ENCODE peak calls at places on chromosomes 11 and 22, in four cellular contexts. M is astrocyte of the spinal cord, P is GM13977, K is fibroblast of mammary gland. G is an unnamed sample.

GRCh38 chr22:39453765-39454378 is 2.9 kb upstream of the MGAT3 start:
- DNase-seq in K (no peak), P (no peak), M (no peak), G (no peak)

GRCh38 chr11:61275191-61275590 is 19.9 kb downstream of the VWCE start:
- DNase-seq in K (no peak), M (no peak), P (no peak), G (no peak)

GRCh38 chr22:45932066-45932465 is 44.9 kb downstream of the WNT7B start:
- DNase-seq in K (peak), P (no peak), M (peak), G (no peak)

GRCh38 chr22:47837703-47838102 is 1075.3 kb downstream of the TBC1D22A start:
- DNase-seq in P (no peak), M (no peak), K (peak), G (no peak)

GRCh38 chr22:50530857-50531545 is 1.2 kb upstream of the TYMP start:
- DNase-seq in M (peak), K (peak), P (peak), G (peak)

GRCh38 chr11:129061466-129062194 is 119.0 kb upstream of the TP53AIP1 start:
- DNase-seq in P (no peak), M (peak), K (peak), G (no peak)

GRCh38 chr11:66509131-66509561 is 1.3 kb upstream of the BBS1 start:
- DNase-seq in K (peak), P (no peak), M (no peak), G (no peak)

GRCh38 chr11:75288846-75289760 is 48.5 kb downstream of the TPBGL start:
- DNase-seq in M (no peak), P (no peak), K (peak), G (no peak)

GRCh38 chr11:101848262-101848661 is 66.5 kb upstream of the CEP126 start:
- DNase-seq in K (peak), M (peak), P (no peak), G (no peak)

GRCh38 chr11:66081505-66081904 is 11.4 kb downstream of the PACS1 start:
- DNase-seq in P (peak), M (no peak), K (no peak), G (peak)

GRCh38 chr11:38356255-38356654 is 1758.2 kb upstream of the RAG2 start:
- DNase-seq in K (no peak), P (no peak), M (peak), G (no peak)

GRCh38 chr11:113477321-113477720 is 2.1 kb upstream of the DRD2 start:
- DNase-seq in P (no peak), K (no peak), M (no peak), G (no peak)

GRCh38 chr11:107998761-107999160 is 9.9 kb upstream of the CUL5 start:
- DNase-seq in P (no peak), M (no peak), K (no peak), G (no peak)

GRCh38 chr11:83508804-83509203 is 222.6 kb upstream of the CCDC90B start:
- DNase-seq in M (no peak), P (no peak), K (no peak), G (no peak)

GRCh38 chr11:45580399-45580798 is 85.0 kb downstream of the CHST1 start:
- DNase-seq in K (peak), M (peak), P (no peak), G (no peak)

GRCh38 chr11:9473408-9473807 is 12.6 kb downstream of the ZNF143 start:
- DNase-seq in P (no peak), K (no peak), M (no peak), G (no peak)

GRCh38 chr11:73288873-73289707 is 17.0 kb downstream of the P2RY6 start:
- DNase-seq in K (peak), M (peak), P (peak), G (peak)

GRCh38 chr11:77454867-77455655 is 18.8 kb downstream of the PAK1 start:
- DNase-seq in P (no peak), M (no peak), K (no peak), G (no peak)

GRCh38 chr11:121625784-121626506 is 173.2 kb upstream of the SORL1-AS1 start:
- DNase-seq in K (peak), P (no peak), M (peak), G (no peak)

GRCh38 chr11:34464591-34465036 is 25.9 kb downstream of the CAT start:
- DNase-seq in M (no peak), K (no peak), P (no peak), G (no peak)

GRCh38 chr22:48394787-48395620 is 1432.7 kb downstream of the BRD1 start:
- DNase-seq in K (no peak), P (no peak), M (no peak), G (no peak)

GRCh38 chr11:8501838-8502237 is 92.2 kb downstream of the STK33 start:
- DNase-seq in M (peak), P (no peak), K (peak), G (no peak)

GRCh38 chr22:42114721-42115120 is 15.9 kb downstream of the CYP2D6 start:
- DNase-seq in K (peak), M (no peak), P (no peak), G (no peak)
- TF ChIP-seq CTCF in K (peak), M (peak), P (no peak), G (no peak)

DNA sequence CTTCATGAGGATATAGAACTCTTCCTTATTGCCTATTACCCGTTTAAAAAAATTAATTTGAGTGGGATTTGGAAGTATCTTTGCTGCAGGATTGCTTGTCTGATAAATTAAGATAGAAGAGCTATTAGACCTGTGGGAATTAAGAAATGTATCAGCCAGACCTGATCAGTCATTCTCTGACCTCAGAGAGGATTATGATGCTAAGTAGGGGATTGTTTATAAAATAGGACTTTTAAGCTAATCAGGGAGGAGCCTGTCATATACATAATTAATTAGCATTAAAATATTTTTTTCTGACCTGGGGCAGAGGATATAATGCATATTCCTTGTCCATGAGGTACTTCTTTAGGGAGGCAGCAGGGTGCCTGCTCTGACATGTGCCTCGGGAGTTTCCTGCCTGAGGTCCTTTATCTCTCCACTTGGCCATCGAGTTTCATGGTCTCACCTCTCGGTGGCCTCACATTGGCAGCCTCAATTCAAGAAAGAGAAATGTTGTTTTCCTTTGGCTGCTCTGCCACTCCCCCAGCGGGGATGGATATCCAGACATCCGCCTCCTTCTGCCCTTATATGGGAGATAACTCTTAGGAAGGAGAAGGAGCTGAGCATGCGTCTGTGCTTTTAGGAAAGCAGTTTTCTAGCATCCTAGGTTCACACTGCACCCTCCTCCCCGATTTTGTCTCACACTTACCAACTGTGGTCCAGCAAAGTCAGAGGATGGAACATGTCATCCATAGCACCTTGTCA is 41.1 kb downstream of the DIXDC1 start:
- DNase-seq in M (peak), P (no peak), K (peak), G (no peak)
- TF ChIP-seq CTCF in M (no peak), P (no peak), K (peak), G (no peak)

GRCh38 chr11:405976-406795 is 8.6 kb downstream of the SIGIRR start:
- DNase-seq in K (no peak), P (no peak), M (no peak), G (no peak)

GRCh38 chr11:408154-409007 is 6.4 kb downstream of the SIGIRR start:
- DNase-seq in K (no peak), P (no peak), M (no peak), G (no peak)

GRCh38 chr11:405323-405975 is 9.3 kb downstream of the SIGIRR start:
- DNase-seq in P (no peak), M (no peak), K (peak), G (no peak)

GRCh38 chr11:407651-408080 is 7.1 kb downstream of the SIGIRR start:
- DNase-seq in M (no peak), K (no peak), P (no peak), G (no peak)

GRCh38 chr11:406796-407650 is 7.8 kb downstream of the SIGIRR start:
- DNase-seq in M (peak), P (peak), K (peak), G (peak)
- TF ChIP-seq CTCF in M (no peak), P (peak), K (no peak), G (peak)

DNA sequence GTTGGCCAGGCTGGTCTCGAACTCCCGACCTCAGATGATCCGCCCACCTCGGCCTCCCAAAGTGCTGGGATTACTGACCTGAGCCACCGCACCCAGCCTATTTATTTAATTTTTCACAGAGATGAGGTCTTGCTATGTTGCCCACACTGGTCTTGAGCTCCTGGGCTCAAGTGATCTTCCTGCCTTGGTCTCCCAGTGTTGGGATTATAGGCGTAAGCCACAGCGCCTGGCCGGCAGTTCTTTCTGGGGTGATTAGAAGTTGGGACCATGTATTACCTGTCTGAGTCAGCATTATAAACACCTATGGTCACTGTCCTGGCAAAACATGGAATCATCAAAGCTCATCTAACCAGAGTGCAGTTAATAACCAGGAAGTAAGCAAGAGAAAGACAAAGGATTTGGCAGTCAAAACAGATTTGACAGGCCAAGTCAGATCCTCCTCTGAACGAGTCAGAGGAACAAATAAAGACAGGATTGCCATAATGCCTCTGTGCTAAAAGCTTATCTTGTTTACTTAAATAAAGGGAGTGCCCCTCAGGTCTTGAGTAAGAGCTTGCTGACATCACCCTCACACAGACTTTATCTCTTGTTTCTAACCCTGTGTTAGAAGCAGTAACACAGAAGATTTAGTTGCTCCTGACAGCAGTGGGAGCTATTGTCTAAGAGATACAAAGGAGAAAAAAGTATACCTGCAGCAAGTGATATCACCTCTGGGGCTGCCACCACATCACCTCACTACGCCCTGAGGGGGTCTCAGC is 3.7 kb downstream of the SERPIND1 start:
- DNase-seq in P (no peak), M (peak), K (peak), G (no peak)
- TF ChIP-seq CTCF in P (no peak), M (no peak), K (no peak), G (no peak)

DNA sequence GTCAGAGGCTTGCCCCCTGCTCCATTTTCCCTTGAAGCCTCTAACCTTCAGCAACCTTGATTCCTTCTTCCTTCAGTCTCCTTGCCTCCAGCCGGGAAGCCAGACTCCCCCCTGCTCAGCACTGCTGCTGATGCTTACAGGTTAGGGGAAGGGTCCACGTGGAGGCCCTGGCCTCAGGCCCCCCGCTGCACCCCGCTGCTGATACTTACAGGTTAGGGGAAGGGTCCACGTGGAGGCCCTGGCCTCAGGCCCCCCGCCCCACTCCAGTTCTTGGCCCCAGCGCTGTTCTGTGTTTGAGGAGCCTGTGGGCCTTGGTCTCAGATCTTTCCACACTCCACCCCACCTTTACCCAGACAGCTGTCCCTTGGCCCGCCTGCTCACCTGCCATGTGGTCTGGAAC is 25.6 kb upstream of the PKNOX2 start:
- DNase-seq in K (no peak), M (no peak), P (no peak), G (no peak)
- TF ChIP-seq CTCF in K (no peak), M (no peak), P (no peak), G (no peak)

G was measured in GM10248.